ENCODE peak calls at places on chromosome 14, in four cellular contexts. L is HCT116, Z is esophagus muscularis mucosa, R is PC-3. J is an unnamed sample.

GRCh38 chr14:46344327-46344937 is 307.1 kb downstream of the RPL10L start:
- DNase-seq in L (peak; percentile 3), Z (no peak), R (peak; percentile 64), J (peak; percentile 13)

GRCh38 chr14:24274101-24274543 is 2.7 kb upstream of the RABGGTA start:
- DNase-seq in L (no peak), Z (no peak), R (peak; percentile 78), J (no peak)

GRCh38 chr14:24059841-24060388 is 8.1 kb downstream of the CARMIL3 start:
- DNase-seq in L (no peak), Z (no peak), R (no peak), J (no peak)

GRCh38 chr14:24310666-24311604 is at the start of gene LTB4R:
- DNase-seq in L (no peak), Z (no peak), R (no peak), J (no peak)

GRCh38 chr14:76924363-76925151 is 98.3 kb downstream of the LRRC74A start:
- DNase-seq in L (no peak), Z (no peak), R (no peak), J (no peak)

GRCh38 chr14:72787841-72788240 is 106.1 kb downstream of the DPF3 start:
- DNase-seq in L (no peak), Z (no peak), R (no peak), J (no peak)

GRCh38 chr14:45868377-45868776 is 615.4 kb upstream of the MIS18BP1 start:
- DNase-seq in L (no peak), Z (no peak), R (no peak), J (no peak)

GRCh38 chr14:47596860-47597259 is 78.5 kb downstream of the MDGA2 start:
- DNase-seq in L (no peak), Z (no peak), R (no peak), J (no peak)

GRCh38 chr14:36057452-36058142 is 118.9 kb downstream of the PTCSC3 start:
- DNase-seq in L (peak; percentile 16), Z (no peak), R (peak; percentile 68), J (no peak)

GRCh38 chr14:36768638-36769337 is 107.1 kb downstream of the PAX9 start:
- DNase-seq in L (no peak), Z (no peak), R (no peak), J (no peak)

GRCh38 chr14:70416322-70416716 is 571 bp downstream of the SYNJ2BP start:
- DNase-seq in L (no peak), Z (no peak), R (peak; percentile 25), J (no peak)

GRCh38 chr14:22071001-22071400 is 397.4 kb upstream of the OR4E1 start:
- DNase-seq in L (no peak), Z (no peak), R (no peak), J (no peak)

GRCh38 chr14:77039285-77040058 is 11.0 kb upstream of the IRF2BPL start:
- DNase-seq in L (no peak), Z (no peak), R (no peak), J (no peak)

GRCh38 chr14:69719501-69719951 is 47.4 kb upstream of the SRSF5 start:
- DNase-seq in L (no peak), Z (no peak), R (no peak), J (no peak)

GRCh38 chr14:67971627-67972625 is 152.3 kb downstream of the RAD51B start:
- DNase-seq in L (no peak), Z (no peak), R (peak; percentile 84), J (peak; percentile 4)

GRCh38 chr14:82075566-82075965 is 541.9 kb upstream of the SEL1L start:
- DNase-seq in L (no peak), Z (no peak), R (peak; percentile 26), J (no peak)

GRCh38 chr14:56760164-56760914 is 49.9 kb downstream of the OTX2 start:
- DNase-seq in L (no peak), Z (no peak), R (no peak), J (no peak)

GRCh38 chr14:86038401-86038985 is 508.5 kb downstream of the FLRT2 start:
- DNase-seq in L (no peak), Z (no peak), R (peak; percentile 42), J (no peak)

GRCh38 chr14:105841022-105842009 is 314.9 kb downstream of the TMEM121 start:
- DNase-seq in L (no peak), Z (no peak), R (no peak), J (no peak)

GRCh38 chr14:96143906-96144305 is 60.7 kb upstream of the BDKRB2 start:
- DNase-seq in L (no peak), Z (no peak), R (no peak), J (no peak)

GRCh38 chr14:106564058-106564643 is 1037.8 kb downstream of the TMEM121 start:
- DNase-seq in L (no peak), Z (peak; percentile 90), R (peak; percentile 16), J (peak; percentile 18)

GRCh38 chr14:96698846-96699543 is 98.2 kb upstream of the VRK1 start:
- DNase-seq in L (no peak), Z (no peak), R (no peak), J (no peak)

GRCh38 chr14:56694609-56695008 is 115.0 kb downstream of the TMEM260 start:
- DNase-seq in L (no peak), Z (no peak), R (no peak), J (no peak)

GRCh38 chr14:32932302-32932920 is 6.3 kb upstream of the NPAS3 start:
- DNase-seq in L (no peak), Z (no peak), R (no peak), J (no peak)

GRCh38 chr14:23865502-23865901 is 88.1 kb upstream of the DHRS4 start:
- DNase-seq in L (no peak), Z (no peak), R (peak; percentile 27), J (no peak)

GRCh38 chr14:100103261-100104005 is 38.2 kb downstream of the EVL start:
- DNase-seq in L (no peak), Z (no peak), R (no peak), J (no peak)

GRCh38 chr14:99574099-99574880 is 29.7 kb downstream of the CCDC85C start:
- DNase-seq in L (no peak), Z (no peak), R (peak; percentile 74), J (no peak)

GRCh38 chr14:22847661-22848341 is 11.4 kb downstream of the MMP14 start:
- DNase-seq in L (no peak), Z (no peak), R (no peak), J (no peak)

GRCh38 chr14:74882103-74882920 is 596 bp downstream of the DLST start:
- DNase-seq in L (no peak), Z (no peak), R (peak; percentile 39), J (no peak)

GRCh38 chr14:78917462-78917861 is 747.3 kb downstream of the NRXN3 start:
- DNase-seq in L (no peak), Z (no peak), R (no peak), J (no peak)

GRCh38 chr14:98446508-98446907 is 825.5 kb downstream of the BCL11B start:
- DNase-seq in L (no peak), Z (peak; percentile 37), R (no peak), J (no peak)

GRCh38 chr14:24206260-24207103 is 986 bp downstream of the TSSK4 start:
- DNase-seq in L (no peak), Z (no peak), R (no peak), J (no peak)

DNA sequence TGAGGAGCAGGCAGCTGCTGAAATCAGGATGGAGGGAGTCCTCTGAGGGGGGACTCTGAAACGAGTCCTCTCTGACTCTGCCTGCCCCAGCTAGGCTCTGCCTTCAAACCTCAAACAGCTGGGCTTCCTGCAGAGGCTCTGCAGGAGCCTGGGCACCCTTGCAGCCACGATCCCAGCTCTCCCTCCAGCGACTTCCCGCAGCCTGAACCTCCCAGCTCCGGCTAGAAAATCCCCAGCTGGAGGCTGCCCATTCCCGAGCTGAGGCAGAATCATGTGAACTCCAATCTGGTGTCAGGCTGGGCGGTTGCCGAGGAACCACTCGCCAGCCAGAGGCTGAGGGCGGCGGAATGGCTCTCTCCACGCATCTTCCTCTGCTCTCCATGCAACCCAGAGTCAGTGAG is at the start of gene GPR68:
- DNase-seq in L (no peak), Z (no peak), R (no peak), J (no peak)
- TF ChIP-seq CTCF in L (no peak), Z (no peak), R (no peak), J (no peak)

DNA sequence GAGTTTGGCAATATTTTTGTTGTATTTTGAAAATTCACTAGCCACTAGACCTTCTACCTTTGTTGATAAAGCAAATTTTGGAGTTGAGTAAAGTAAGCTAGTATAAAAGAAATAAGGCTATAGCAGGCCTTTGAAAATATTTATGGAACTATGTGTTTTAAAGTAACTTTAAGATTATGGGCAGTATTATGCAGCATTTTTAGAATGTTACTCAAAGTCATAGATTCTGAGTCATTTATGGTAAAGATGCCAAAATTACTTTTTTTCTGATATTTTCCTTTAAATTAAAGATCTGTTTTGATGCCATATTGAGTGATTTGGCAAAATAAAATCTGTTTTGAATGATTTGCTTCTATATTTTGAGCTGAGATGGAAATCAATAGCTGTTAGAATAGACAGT is 57.2 kb downstream of the SYNE2 start:
- DNase-seq in L (no peak), Z (no peak), R (peak; percentile 18), J (no peak)
- H3K27ac ChIP-seq in L (no peak overlapping the region), Z (no peak overlapping the region), R (no peak overlapping the region), J (no peak overlapping the region)

GRCh38 chr14:95125951-95126350 is 31.4 kb downstream of the DICER1 start:
- DNase-seq in L (no peak), Z (no peak), R (no peak), J (no peak)

GRCh38 chr14:95119336-95119735 is 38.0 kb downstream of the DICER1 start:
- DNase-seq in L (no peak), Z (no peak), R (no peak), J (no peak)

GRCh38 chr14:95123895-95124579 is 33.3 kb downstream of the DICER1 start:
- DNase-seq in L (no peak), Z (no peak), R (no peak), J (no peak)

GRCh38 chr14:95125156-95125555 is 32.2 kb downstream of the DICER1 start:
- DNase-seq in L (no peak), Z (no peak), R (no peak), J (no peak)

DNA sequence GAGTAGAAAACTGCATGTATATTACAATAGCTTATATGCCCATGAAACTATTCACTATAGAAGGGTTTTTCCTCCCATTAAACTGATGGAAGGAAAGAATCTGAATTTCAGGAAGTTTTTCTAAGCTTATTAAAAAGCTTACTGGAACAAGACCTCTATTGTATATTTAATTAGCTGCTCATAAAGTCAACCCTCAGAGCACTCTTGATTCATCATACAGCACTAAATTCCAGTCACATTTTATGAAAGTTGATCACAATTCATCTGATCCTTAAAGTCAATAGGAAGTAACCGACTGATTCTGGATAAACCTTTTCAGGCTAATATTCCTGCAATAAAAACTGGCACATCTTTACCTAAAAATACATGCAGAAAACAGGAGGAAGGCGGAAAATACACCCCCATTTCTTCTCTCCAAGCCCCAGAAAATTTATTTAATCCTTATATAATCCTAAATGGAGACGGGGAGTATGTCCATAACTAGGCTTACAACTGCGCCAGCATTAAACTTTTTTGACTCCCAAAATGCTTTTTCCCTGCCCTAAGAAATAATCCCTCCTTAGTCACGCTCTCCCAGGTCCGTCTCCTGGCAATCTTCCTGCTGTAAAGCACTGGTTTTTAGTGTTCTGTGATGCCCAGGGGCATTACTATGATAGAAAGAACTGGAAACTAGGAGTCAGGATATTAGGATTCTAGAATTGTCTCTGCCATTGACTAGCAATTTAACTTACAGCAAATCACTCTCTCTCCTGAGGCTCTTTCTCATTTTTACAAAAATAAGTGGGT is 35.2 kb downstream of the DICER1 start:
- DNase-seq in L (no peak), Z (no peak), R (peak; percentile 28), J (no peak)
- H3K4me1 ChIP-seq in L (no peaks in the 10 kb centered on the region), Z (no peaks in the 10 kb centered on the region), R (peaks cover 6% of the 10 kb centered on the region), J (no peaks in the 10 kb centered on the region)

GRCh38 chr14:39426605-39427004 is 5.6 kb downstream of the FBXO33 start:
- DNase-seq in L (no peak), Z (no peak), R (peak; percentile 60), J (peak; percentile 17)
- TF ChIP-seq CTCF in L (no peak), Z (peak; percentile 28), R (peak; percentile 65), J (peak; percentile 47)